ENCODE peak calls at places on chromosomes 16 and 17, in five cellular contexts. C is IMR-90, P is adipocyte, D is testis, K is neuronal stem cell. I is an unnamed sample.

GRCh38 chr16:1512174-1512573 is 19.0 kb downstream of the TELO2 start:
- DNase-seq in C (no peak), P (no peak), D (no peak), K (no peak), I (no peak)

GRCh38 chr17:63929860-63930766 is 2.0 kb downstream of the CD79B start:
- DNase-seq in C (no peak), P (no peak), D (no peak), K (no peak), I (no peak)

GRCh38 chr16:70738083-70738977 is 52.5 kb upstream of the MTSS2 start:
- DNase-seq in C (peak; percentile 93), P (peak; percentile 83), D (no peak), K (no peak), I (peak; percentile 91)

GRCh38 chr16:70679653-70680494 is 6.0 kb downstream of the MTSS2 start:
- DNase-seq in C (no peak), P (no peak), D (no peak), K (no peak), I (no peak)

GRCh38 chr17:30782206-30782605 is 42.3 kb downstream of the CRLF3 start:
- DNase-seq in C (peak; percentile 6), P (peak; percentile 9), D (no peak), K (no peak), I (no peak)

GRCh38 chr16:48965391-48965790 is 316.2 kb downstream of the CBLN1 start:
- DNase-seq in C (peak; percentile 47), P (no peak), D (no peak), K (no peak), I (no peak)

GRCh38 chr17:46943511-46944393 is 20.8 kb downstream of the GOSR2 start:
- DNase-seq in C (peak; percentile 36), P (no peak), D (peak; percentile 62), K (no peak), I (no peak)

GRCh38 chr17:32461853-32462617 is 17.7 kb downstream of the PSMD11 start:
- DNase-seq in C (peak; percentile 52), P (peak; percentile 74), D (peak; percentile 70), K (peak; percentile 45), I (no peak)

GRCh38 chr17:73760186-73760758 is 116.0 kb upstream of the SDK2 start:
- DNase-seq in C (no peak), P (no peak), D (no peak), K (no peak), I (no peak)

GRCh38 chr16:12896562-12896961 is 4.8 kb upstream of the SHISA9 start:
- DNase-seq in C (no peak), P (peak; percentile 39), D (no peak), K (peak; percentile 59), I (no peak)

GRCh38 chr17:16584273-16584995 is 15.4 kb upstream of the ZNF287 start:
- DNase-seq in C (peak; percentile 74), P (peak; percentile 96), D (peak; percentile 96), K (peak; percentile 78), I (peak; percentile 95)

GRCh38 chr16:30557397-30557949 is 701 bp downstream of the ZNF764 start:
- DNase-seq in C (no peak), P (peak; percentile 2), D (peak; percentile 39), K (peak; percentile 17), I (no peak)

GRCh38 chr17:18224053-18224427 is 1.4 kb upstream of the LLGL1 start:
- DNase-seq in C (no peak), P (no peak), D (no peak), K (no peak), I (peak; percentile 63)

GRCh38 chr16:29789775-29790182 is 772 bp upstream of the KIF22 start:
- DNase-seq in C (no peak), P (no peak), D (peak; percentile 20), K (no peak), I (no peak)

GRCh38 chr16:31712064-31712540 is 161.5 kb upstream of the ZNF267 start:
- DNase-seq in C (no peak), P (no peak), D (no peak), K (no peak), I (no peak)

GRCh38 chr17:28585891-28586290 is 9.2 kb upstream of the ALDOC start:
- DNase-seq in C (no peak), P (no peak), D (no peak), K (no peak), I (no peak)

GRCh38 chr17:17865035-17865434 is 28.2 kb upstream of the SREBF1 start:
- DNase-seq in C (no peak), P (no peak), D (no peak), K (no peak), I (no peak)

GRCh38 chr16:65722429-65722828 is 600.6 kb upstream of the CDH11 start:
- DNase-seq in C (no peak), P (no peak), D (no peak), K (no peak), I (no peak)

GRCh38 chr16:53732296-53732929 is 28.5 kb downstream of the FTO start:
- DNase-seq in C (peak; percentile 58), P (peak; percentile 52), D (no peak), K (no peak), I (no peak)
- H3K4me1 ChIP-seq in C (peaks cover 7% of the 10 kb centered on the region), P (peaks cover 9% of the 10 kb centered on the region), D (peaks cover 9% of the 10 kb centered on the region), K (peaks cover 5% of the 10 kb centered on the region), I (peaks cover 35% of the 10 kb centered on the region)

GRCh38 chr16:4372315-4372577 is 598 bp downstream of the VASN start:
- DNase-seq in C (no peak), P (no peak), D (no peak), K (no peak), I (no peak)

GRCh38 chr16:4373356-4373908 is 1.8 kb downstream of the VASN start:
- DNase-seq in C (no peak), P (peak; percentile 57), D (no peak), K (no peak), I (no peak)

GRCh38 chr16:4373909-4374742 is 2.5 kb downstream of the VASN start:
- DNase-seq in C (peak; percentile 98), P (peak; percentile 95), D (peak; percentile 93), K (no peak), I (peak; percentile 96)

GRCh38 chr16:4371481-4372314 is at the start of gene VASN:
- DNase-seq in C (peak; percentile 75), P (peak; percentile 94), D (peak; percentile 92), K (peak; percentile 73), I (peak; percentile 94)

DNA sequence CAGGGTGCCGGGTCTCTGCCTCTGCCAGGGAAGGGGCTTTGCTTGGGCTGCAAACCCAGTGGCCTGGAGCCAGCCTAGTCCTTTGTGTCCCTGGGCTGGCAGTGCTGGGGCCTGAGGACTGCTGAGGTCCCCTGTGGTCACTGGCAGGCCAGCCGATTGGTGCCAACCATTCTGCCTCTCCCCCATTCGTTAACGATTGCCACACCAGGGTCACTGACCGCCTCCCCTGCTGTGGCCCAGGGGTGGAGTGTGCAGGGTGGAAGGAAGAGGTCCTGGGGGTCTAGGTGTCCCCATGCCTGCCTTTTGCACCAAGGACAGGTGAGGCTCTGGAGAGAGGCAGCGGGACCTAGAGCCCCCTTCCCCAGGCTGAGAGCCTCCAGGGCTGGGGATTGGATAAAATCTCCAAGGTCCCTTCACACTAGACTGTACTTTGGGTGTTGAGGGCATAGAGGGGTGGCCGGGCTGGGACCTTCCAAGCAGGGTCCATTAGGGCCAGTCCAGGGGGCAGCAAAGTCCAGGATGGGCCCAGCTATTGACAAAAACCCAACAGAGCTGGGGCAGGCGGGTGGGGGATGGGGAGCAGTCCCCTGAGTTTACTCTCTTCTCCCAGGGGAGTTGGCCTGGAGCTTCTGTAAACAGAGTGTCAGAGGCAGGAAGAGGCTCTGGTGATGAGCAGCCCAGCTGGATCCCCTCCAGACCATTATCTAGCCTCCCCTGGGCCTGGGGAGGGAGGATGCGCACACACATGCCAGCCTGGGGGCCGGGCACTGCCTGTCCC is 1.1 kb downstream of the VASN start:
- DNase-seq in C (peak; percentile 79), P (peak; percentile 50), D (peak; percentile 75), K (no peak), I (peak; percentile 88)
- H3K4me1 ChIP-seq in C (peaks cover 51% of the 10 kb centered on the region), P (peaks cover 66% of the 10 kb centered on the region), D (peaks cover 56% of the 10 kb centered on the region), K (peaks cover 45% of the 10 kb centered on the region), I (peaks cover 73% of the 10 kb centered on the region)

DNA sequence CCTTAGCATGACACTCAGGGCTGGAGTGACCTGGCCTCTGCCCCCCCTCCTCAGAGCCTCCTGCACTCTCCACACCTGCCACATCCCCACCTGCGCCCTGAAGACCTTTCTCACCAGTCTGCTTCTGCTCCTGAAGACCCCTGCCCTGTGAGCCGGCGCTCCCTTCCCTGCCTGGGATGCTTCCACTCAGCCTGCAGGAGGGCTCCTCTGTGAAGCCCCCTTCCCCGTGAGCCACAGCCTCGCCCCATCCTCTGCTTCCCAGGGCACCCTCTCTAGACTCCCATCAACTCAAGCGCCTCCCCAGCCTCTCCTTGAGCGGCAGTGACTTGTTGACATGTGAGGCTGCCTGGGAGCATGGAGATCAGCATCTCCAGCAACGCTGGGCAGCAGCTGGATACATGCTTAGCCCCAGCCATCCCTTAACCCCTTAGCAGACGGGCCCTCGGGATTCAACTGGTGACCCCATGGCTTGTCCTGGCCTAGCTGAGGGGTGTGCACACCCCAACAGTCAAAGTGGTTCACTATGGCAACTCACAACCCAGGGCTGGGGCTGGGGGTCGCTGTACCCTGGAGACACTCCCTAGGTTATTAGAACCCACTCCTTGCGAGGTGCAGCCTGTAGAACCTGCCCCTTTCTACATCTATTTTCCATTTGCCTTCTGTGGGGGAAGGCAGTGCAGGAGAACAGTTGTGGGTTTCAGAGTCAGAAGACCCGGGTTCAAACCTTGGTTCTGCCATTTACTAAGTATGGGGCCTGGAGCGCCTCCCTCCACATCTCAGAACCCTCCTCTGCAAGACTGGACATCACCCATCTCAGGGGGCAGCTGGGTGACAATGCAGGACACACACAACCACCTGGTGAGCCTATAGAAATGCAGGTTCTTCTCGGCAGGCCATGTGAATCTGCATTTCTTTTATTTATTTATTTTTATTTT is 21.5 kb downstream of the TMEM235 start:
- DNase-seq in C (no peak), P (no peak), D (no peak), K (no peak), I (no peak)
- H3K4me1 ChIP-seq in C (peaks cover 6% of the 10 kb centered on the region), P (peaks cover 11% of the 10 kb centered on the region), D (peaks cover 6% of the 10 kb centered on the region), K (peaks cover 46% of the 10 kb centered on the region), I (no peaks in the 10 kb centered on the region)

DNA sequence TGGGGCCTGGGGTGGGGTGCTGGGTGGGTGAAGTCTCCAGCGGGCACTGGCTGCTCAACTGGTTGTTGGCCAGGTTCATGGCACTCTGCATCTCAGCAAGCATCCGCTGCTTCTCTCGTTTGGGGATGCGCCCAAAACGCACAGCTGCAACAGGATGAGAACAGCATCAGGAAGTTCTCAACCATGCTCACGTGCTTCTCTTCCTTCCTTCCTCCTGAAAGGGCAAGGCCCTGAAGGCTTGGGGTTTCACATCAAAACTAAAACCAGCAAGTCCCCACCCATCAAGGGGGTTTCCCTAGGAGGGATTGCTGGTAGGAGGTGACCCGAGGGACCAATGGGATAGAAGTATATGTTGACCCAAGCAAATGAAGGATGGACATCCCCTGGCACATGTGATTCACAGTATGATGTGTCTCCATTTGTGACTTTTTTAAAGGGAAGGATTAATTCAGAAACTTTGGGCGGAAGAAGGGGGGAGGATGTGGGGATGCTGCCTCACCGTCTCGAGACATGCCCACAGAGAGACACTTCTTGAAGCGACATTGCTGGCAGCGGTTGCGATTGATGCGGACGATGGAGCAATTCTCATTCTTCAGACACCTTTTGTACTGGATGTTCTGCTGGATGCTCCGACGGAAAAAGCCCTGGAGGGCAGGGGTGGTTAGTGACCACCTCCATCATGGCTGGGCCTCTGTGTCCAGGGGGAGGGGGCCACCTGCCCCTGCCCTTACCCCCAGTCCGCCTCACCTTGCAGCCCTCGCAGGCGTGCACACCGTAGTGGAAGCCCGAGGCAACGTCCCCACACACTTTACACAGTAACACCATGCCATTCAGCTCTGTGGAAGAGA is 4.2 kb downstream of the NR1D1 start:
- DNase-seq in C (peak; percentile 19), P (no peak), D (no peak), K (no peak), I (no peak)
- H3K4me1 ChIP-seq in C (peaks cover 18% of the 10 kb centered on the region), P (peaks cover 46% of the 10 kb centered on the region), D (peaks cover 56% of the 10 kb centered on the region), K (peaks cover 31% of the 10 kb centered on the region), I (peaks cover 79% of the 10 kb centered on the region)

GRCh38 chr16:85518398-85519049 is 94.6 kb upstream of the GSE1 start:
- DNase-seq in C (no peak), P (no peak), D (no peak), K (no peak), I (no peak)
- H3K4me1 ChIP-seq in C (peaks cover 29% of the 10 kb centered on the region), P (peaks cover 38% of the 10 kb centered on the region), D (peaks cover 35% of the 10 kb centered on the region), K (peaks cover 44% of the 10 kb centered on the region), I (peaks cover 7% of the 10 kb centered on the region)

I was measured in tibial artery.